ENCODE peak calls at places on chromosomes 5 and 9, in seven cellular contexts. P is dorsolateral prefrontal cortex, E is GM10248, C is epithelial cell of esophagus, R is glutamatergic neuron, O is OCI-LY7, I is IMR-90. H is an unnamed sample.

GRCh38 chr9:93665128-93665565 is 88.8 kb downstream of the PHF2 start:
- DNase-seq in P (peak), E (no peak), C (no peak), R (peak), O (no peak), I (no peak), H (no peak)

GRCh38 chr5:142499591-142500384 is 175.0 kb upstream of the SPRY4 start:
- DNase-seq in P (no peak), E (no peak), C (no peak), R (no peak), O (no peak), I (no peak), H (no peak)

GRCh38 chr5:132557425-132557805 is 638 bp downstream of the RAD50 start:
- DNase-seq in P (no peak), E (peak), C (peak), R (peak), O (peak), I (peak), H (peak)

GRCh38 chr5:150398432-150399157 is 14.1 kb downstream of the CD74 start:
- DNase-seq in P (no peak), E (peak), C (peak), R (no peak), O (peak), I (no peak), H (peak)

GRCh38 chr5:9454491-9454890 is 91.4 kb downstream of the SEMA5A start:
- DNase-seq in P (no peak), E (no peak), C (no peak), R (no peak), O (no peak), I (no peak), H (no peak)

GRCh38 chr9:72326643-72327042 is 38.4 kb downstream of the ZFAND5 start:
- DNase-seq in P (no peak), E (no peak), C (no peak), R (no peak), O (no peak), I (no peak), H (no peak)

GRCh38 chr5:82735160-82735789 is 341.9 kb downstream of the TMEM167A start:
- DNase-seq in P (no peak), E (no peak), C (peak), R (no peak), O (no peak), I (peak), H (no peak)

GRCh38 chr5:131521252-131521651 is 113.8 kb downstream of the RAPGEF6 start:
- DNase-seq in P (no peak), E (no peak), C (peak), R (no peak), O (no peak), I (peak), H (no peak)

GRCh38 chr9:99134893-99135341 is 30.0 kb downstream of the TGFBR1 start:
- DNase-seq in P (no peak), E (no peak), C (no peak), R (no peak), O (no peak), I (peak), H (peak)

GRCh38 chr9:129182625-129183494 is 4.8 kb upstream of the IER5L start:
- DNase-seq in P (no peak), E (no peak), C (no peak), R (peak), O (no peak), I (no peak), H (no peak)

GRCh38 chr5:132099073-132099748 is 25.6 kb downstream of the CSF2 start:
- DNase-seq in P (no peak), E (no peak), C (no peak), R (no peak), O (no peak), I (no peak), H (peak)

GRCh38 chr5:107781451-107781850 is 110.7 kb upstream of the EFNA5 start:
- DNase-seq in P (no peak), E (no peak), C (peak), R (no peak), O (no peak), I (peak), H (no peak)

GRCh38 chr5:79025054-79025465 is 40.0 kb upstream of the ARSB start:
- DNase-seq in P (peak), E (peak), C (peak), R (peak), O (peak), I (peak), H (peak)

GRCh38 chr9:110103257-110103656 is 104.7 kb downstream of the C9orf152 start:
- DNase-seq in P (no peak), E (no peak), C (no peak), R (no peak), O (no peak), I (no peak), H (no peak)

GRCh38 chr5:17127743-17128231 is 89.6 kb upstream of the BASP1 start:
- DNase-seq in P (no peak), E (no peak), C (peak), R (no peak), O (no peak), I (peak), H (no peak)

GRCh38 chr9:12843735-12844134 is 68.9 kb downstream of the LURAP1L start:
- DNase-seq in P (no peak), E (no peak), C (no peak), R (no peak), O (no peak), I (peak), H (no peak)

GRCh38 chr5:145510324-145510723 is 324.8 kb downstream of the PRELID2 start:
- DNase-seq in P (no peak), E (no peak), C (peak), R (no peak), O (no peak), I (peak), H (no peak)

GRCh38 chr9:38036359-38037084 is 32.5 kb downstream of the SHB start:
- DNase-seq in P (no peak), E (no peak), C (peak), R (no peak), O (no peak), I (peak), H (no peak)

GRCh38 chr5:61120534-61120933 is 41.7 kb downstream of the SMIM15 start:
- DNase-seq in P (no peak), E (no peak), C (peak), R (no peak), O (no peak), I (peak), H (no peak)

GRCh38 chr5:13955896-13956295 is 11.4 kb upstream of the DNAH5 start:
- DNase-seq in P (no peak), E (no peak), C (no peak), R (no peak), O (no peak), I (peak), H (no peak)

GRCh38 chr9:124611106-124611505 is 103.9 kb upstream of the NR5A1 start:
- DNase-seq in P (no peak), E (no peak), C (no peak), R (no peak), O (no peak), I (peak), H (no peak)

GRCh38 chr9:607417-607816 is 234.1 kb upstream of the DMRT1 start:
- DNase-seq in P (no peak), E (no peak), C (peak), R (no peak), O (no peak), I (no peak), H (no peak)

GRCh38 chr5:173197375-173197891 is 37.6 kb downstream of the NKX2-5 start:
- DNase-seq in P (no peak), E (no peak), C (no peak), R (no peak), O (no peak), I (no peak), H (no peak)

GRCh38 chr9:135340143-135340655 is 139.4 kb upstream of the PPP1R26 start:
- DNase-seq in P (peak), E (no peak), C (no peak), R (no peak), O (no peak), I (no peak), H (no peak)

GRCh38 chr5:143596824-143597223 is 193.3 kb upstream of the NR3C1 start:
- DNase-seq in P (no peak), E (no peak), C (no peak), R (no peak), O (no peak), I (no peak), H (no peak)

GRCh38 chr9:33817327-33818166 is 587 bp downstream of the UBE2R2 start:
- DNase-seq in P (peak), E (peak), C (peak), R (peak), O (peak), I (peak), H (peak)

GRCh38 chr5:5150667-5151066 is 10.5 kb downstream of the ADAMTS16 start:
- DNase-seq in P (no peak), E (no peak), C (no peak), R (no peak), O (no peak), I (no peak), H (no peak)

GRCh38 chr5:151084363-151084762 is 3.5 kb upstream of the TNIP1 start:
- DNase-seq in P (no peak), E (no peak), C (no peak), R (no peak), O (no peak), I (peak), H (no peak)

GRCh38 chr5:98308960-98309359 is 464.5 kb upstream of the RGMB start:
- DNase-seq in P (no peak), E (no peak), C (peak), R (no peak), O (no peak), I (peak), H (no peak)

GRCh38 chr9:36407122-36407723 is 7.2 kb upstream of the RNF38 start:
- DNase-seq in P (peak), E (peak), C (peak), R (peak), O (peak), I (peak), H (peak)

GRCh38 chr5:134462761-134463160 is 51.1 kb upstream of the CDKN2AIPNL start:
- DNase-seq in P (no peak), E (no peak), C (no peak), R (no peak), O (no peak), I (no peak), H (no peak)

DNA sequence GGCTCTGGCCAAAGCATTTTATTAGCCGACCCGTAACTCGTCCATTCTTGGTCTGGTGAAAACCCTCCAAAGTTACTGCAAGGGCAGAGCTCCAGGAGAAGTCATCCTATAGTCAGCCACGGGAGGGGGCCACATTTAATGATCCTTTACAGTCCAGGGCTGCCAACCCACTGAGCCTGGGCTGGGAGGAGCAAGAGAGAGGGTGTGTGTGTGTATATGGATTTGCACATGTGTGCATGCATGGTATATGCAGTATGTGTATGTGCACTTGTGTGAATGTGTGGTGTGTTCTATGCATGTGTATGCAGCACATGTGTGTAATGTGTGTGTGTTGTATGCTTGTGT is 4.2 kb upstream of the RASGEF1C start:
- DNase-seq in P (no peak), E (no peak), C (no peak), R (no peak), O (no peak), I (no peak), H (no peak)
- TF ChIP-seq CTCF in P (no peak), E (no peak), C (no peak), R (no peak), O (no peak), I (no peak), H (no peak)

GRCh38 chr9:90645721-90646120 is 3.1 kb upstream of the DIRAS2 start:
- DNase-seq in P (no peak), E (no peak), C (no peak), R (no peak), O (no peak), I (no peak), H (no peak)
- TF ChIP-seq CTCF in P (no peak), E (no peak), C (no peak), R (no peak), O (no peak), I (no peak), H (no peak)

GRCh38 chr9:127505396-127506116 is 54.2 kb downstream of the LRSAM1 start:
- DNase-seq in P (no peak), E (peak), C (peak), R (peak), O (peak), I (no peak), H (peak)
- TF ChIP-seq CTCF in P (peak), E (peak), C (peak), R (peak), O (peak), I (peak), H (no peak)

GRCh38 chr9:133342570-133342969 is 5.4 kb downstream of the MED22 start:
- DNase-seq in P (no peak), E (no peak), C (no peak), R (peak), O (no peak), I (no peak), H (no peak)
- TF ChIP-seq CTCF in P (no peak), E (peak), C (no peak), R (no peak), O (no peak), I (peak), H (no peak)

H was measured in activated CD8-positive, alpha-beta T cell treated with anti-CD3 and anti-CD28 coated beads for 36 hours.